ENCODE peak calls at places on chromosomes 16 and 17, in five cellular contexts. U, G, T, E and B are unnamed samples.

GRCh38 chr16:49821614-49822282 is 34.2 kb downstream of the ZNF423 start:
- DNase-seq in U (no peak), G (no peak), T (no peak), E (no peak), B (no peak)

GRCh38 chr16:80914379-80915078 is 92.2 kb downstream of the CMC2 start:
- DNase-seq in U (no peak), G (no peak), T (no peak), E (no peak), B (no peak)

GRCh38 chr16:57747496-57747895 is 11.9 kb downstream of the KATNB1 start:
- DNase-seq in U (no peak), G (no peak), T (no peak), E (no peak), B (no peak)

GRCh38 chr16:68450741-68451140 is 2.4 kb upstream of the SMPD3 start:
- DNase-seq in U (no peak), G (no peak), T (no peak), E (no peak), B (no peak)

GRCh38 chr16:67528870-67529638 is 425 bp downstream of the RIPOR1 start:
- DNase-seq in U (no peak), G (no peak), T (peak; percentile 32), E (peak; percentile 57), B (no peak)

GRCh38 chr17:8695241-8695640 is 49.4 kb downstream of the CCDC42 start:
- DNase-seq in U (no peak), G (no peak), T (no peak), E (no peak), B (no peak)

GRCh38 chr16:3012828-3013420 is at the start of gene CLDN9:
- DNase-seq in U (no peak), G (no peak), T (no peak), E (no peak), B (peak; percentile 45)

GRCh38 chr16:68093816-68094613 is 8.8 kb downstream of the NFATC3 start:
- DNase-seq in U (no peak), G (no peak), T (peak; percentile 69), E (no peak), B (no peak)

GRCh38 chr17:37802712-37803416 is 58.0 kb upstream of the HNF1B start:
- DNase-seq in U (no peak), G (no peak), T (peak; percentile 80), E (no peak), B (no peak)

GRCh38 chr17:7832431-7832830 is 1.6 kb upstream of the KDM6B start:
- DNase-seq in U (no peak), G (no peak), T (no peak), E (no peak), B (no peak)

GRCh38 chr17:11986939-11987329 is 10.3 kb downstream of the ZNF18 start:
- DNase-seq in U (peak; percentile 32), G (no peak), T (peak; percentile 60), E (peak; percentile 49), B (peak; percentile 14)

GRCh38 chr17:39141294-39141693 is 10.1 kb downstream of the PLXDC1 start:
- DNase-seq in U (no peak), G (no peak), T (no peak), E (no peak), B (no peak)

GRCh38 chr16:56450275-56450889 is 750 bp downstream of the NUDT21 start:
- DNase-seq in U (no peak), G (no peak), T (peak; percentile 14), E (no peak), B (peak; percentile 34)

GRCh38 chr16:1351582-1352362 is at the start of the genes GNPTG and TSR3:
- DNase-seq in U (peak; percentile 60), G (peak; percentile 64), T (peak; percentile 89), E (peak; percentile 56), B (peak; percentile 94)

GRCh38 chr16:75114946-75115825 is 1.4 kb downstream of the LDHD start:
- DNase-seq in U (no peak), G (no peak), T (no peak), E (no peak), B (no peak)

GRCh38 chr17:67469208-67469980 is 92.3 kb downstream of the PITPNC1 start:
- DNase-seq in U (no peak), G (no peak), T (peak; percentile 28), E (no peak), B (no peak)

GRCh38 chr17:65297384-65297783 is 160.2 kb downstream of the RGS9 start:
- DNase-seq in U (no peak), G (no peak), T (no peak), E (no peak), B (no peak)

GRCh38 chr17:81556863-81557262 is 4.7 kb upstream of the FAAP100 start:
- DNase-seq in U (no peak), G (no peak), T (no peak), E (no peak), B (no peak)

GRCh38 chr16:5490499-5490898 is 392.9 kb upstream of the EEF2KMT start:
- DNase-seq in U (peak; percentile 15), G (no peak), T (no peak), E (peak; percentile 9), B (peak; percentile 75)

GRCh38 chr16:87580855-87581261 is 21.4 kb upstream of the JPH3 start:
- DNase-seq in U (no peak), G (no peak), T (peak; percentile 46), E (no peak), B (peak; percentile 28)

GRCh38 chr17:78532311-78532710 is 44.9 kb downstream of the DNAH17 start:
- DNase-seq in U (no peak), G (no peak), T (no peak), E (no peak), B (no peak)

GRCh38 chr16:71709231-71709781 is 15.2 kb downstream of the PHLPP2 start:
- DNase-seq in U (no peak), G (no peak), T (peak; percentile 32), E (no peak), B (no peak)

GRCh38 chr16:86510465-86511261 is at the start of gene FOXF1:
- DNase-seq in U (no peak), G (no peak), T (peak; percentile 83), E (no peak), B (no peak)

GRCh38 chr16:50011707-50012106 is 13.3 kb upstream of the CNEP1R1 start:
- DNase-seq in U (no peak), G (no peak), T (no peak), E (no peak), B (no peak)

GRCh38 chr17:2235792-2236365 is 67.7 kb downstream of the SMG6 start:
- DNase-seq in U (no peak), G (no peak), T (no peak), E (no peak), B (no peak)

GRCh38 chr17:2237960-2238359 is 65.6 kb downstream of the SMG6 start:
- DNase-seq in U (no peak), G (no peak), T (no peak), E (no peak), B (no peak)

GRCh38 chr17:2239170-2239551 is 64.4 kb downstream of the SMG6 start:
- DNase-seq in U (no peak), G (no peak), T (no peak), E (no peak), B (no peak)

GRCh38 chr17:2238432-2239169 is 65.0 kb downstream of the SMG6 start:
- DNase-seq in U (no peak), G (peak; percentile 86), T (no peak), E (no peak), B (no peak)

GRCh38 chr17:2237521-2237921 is 66.1 kb downstream of the SMG6 start:
- DNase-seq in U (no peak), G (no peak), T (no peak), E (no peak), B (no peak)
- TF ChIP-seq RAD21 in U (no peak), G (no peak), T (no peak), E (no peak), B (no peak)

DNA sequence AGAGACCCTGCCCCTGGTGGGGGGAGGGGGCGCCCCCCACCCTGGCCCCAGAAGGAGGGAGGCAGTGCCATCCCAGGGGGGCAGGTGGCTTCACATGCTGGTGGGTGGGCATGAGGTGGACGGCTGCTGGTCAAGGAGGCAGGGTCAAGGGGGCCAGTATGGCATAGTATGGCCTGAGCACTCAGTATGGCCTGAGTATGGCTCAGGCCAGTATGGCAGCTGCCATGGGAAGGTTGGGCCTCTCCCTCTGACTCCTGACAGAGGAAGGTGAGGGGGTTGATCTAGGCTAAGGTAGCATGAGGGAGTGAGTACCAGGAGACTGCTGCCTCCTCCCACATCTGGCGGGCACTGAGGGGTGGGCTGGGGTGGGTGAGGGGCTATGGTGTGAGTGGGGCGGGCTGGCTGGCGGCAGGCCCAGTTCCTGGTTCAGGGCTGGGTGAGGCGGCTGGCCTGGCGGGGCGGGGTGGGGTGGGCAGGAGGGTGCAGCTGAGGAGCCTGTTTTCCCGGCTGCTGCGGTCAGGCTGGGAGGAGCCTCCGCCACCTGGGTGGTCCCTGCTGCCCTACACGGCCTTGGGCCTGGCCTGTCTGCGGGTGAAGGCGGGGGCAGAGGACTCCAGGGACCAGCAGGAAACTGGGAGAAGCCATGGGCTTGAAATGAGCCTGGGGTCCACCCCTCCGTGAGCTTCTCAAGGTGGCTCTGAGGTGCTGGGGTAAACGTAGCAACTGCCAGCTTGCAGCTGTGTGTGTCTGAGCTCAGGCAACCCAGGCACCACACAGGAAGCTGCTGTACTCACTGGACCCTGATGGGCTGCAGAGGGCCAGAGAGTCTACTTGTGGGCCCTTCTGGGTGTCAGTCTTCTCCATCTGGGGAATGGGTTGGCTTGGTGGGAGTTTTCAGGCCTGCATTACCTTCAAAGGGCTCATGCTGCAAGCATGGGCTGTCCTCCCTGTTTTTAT is 57.0 kb downstream of the RAI1 start:
- DNase-seq in U (no peak), G (no peak), T (no peak), E (no peak), B (no peak)
- TF ChIP-seq RAD21 in U (no peak), G (no peak), T (no peak), E (no peak), B (no peak)

GRCh38 chr17:30549864-30550511 is 72.8 kb downstream of the GOSR1 start:
- DNase-seq in U (no peak), G (no peak), T (no peak), E (no peak), B (no peak)

GRCh38 chr17:30551666-30552339 is 74.6 kb downstream of the GOSR1 start:
- DNase-seq in U (no peak), G (no peak), T (no peak), E (no peak), B (no peak)

GRCh38 chr17:30552994-30553565 is 75.9 kb downstream of the GOSR1 start:
- DNase-seq in U (no peak), G (no peak), T (no peak), E (no peak), B (no peak)

GRCh38 chr17:30548189-30548588 is 71.0 kb downstream of the GOSR1 start:
- DNase-seq in U (no peak), G (no peak), T (no peak), E (no peak), B (no peak)

GRCh38 chr17:30550512-30551273 is 73.5 kb downstream of the GOSR1 start:
- DNase-seq in U (peak; percentile 40), G (peak; percentile 68), T (peak; percentile 19), E (no peak), B (peak; percentile 54)
- TF ChIP-seq RAD21 in U (no peak), G (no peak), T (no peak), E (no peak), B (no peak)

DNA sequence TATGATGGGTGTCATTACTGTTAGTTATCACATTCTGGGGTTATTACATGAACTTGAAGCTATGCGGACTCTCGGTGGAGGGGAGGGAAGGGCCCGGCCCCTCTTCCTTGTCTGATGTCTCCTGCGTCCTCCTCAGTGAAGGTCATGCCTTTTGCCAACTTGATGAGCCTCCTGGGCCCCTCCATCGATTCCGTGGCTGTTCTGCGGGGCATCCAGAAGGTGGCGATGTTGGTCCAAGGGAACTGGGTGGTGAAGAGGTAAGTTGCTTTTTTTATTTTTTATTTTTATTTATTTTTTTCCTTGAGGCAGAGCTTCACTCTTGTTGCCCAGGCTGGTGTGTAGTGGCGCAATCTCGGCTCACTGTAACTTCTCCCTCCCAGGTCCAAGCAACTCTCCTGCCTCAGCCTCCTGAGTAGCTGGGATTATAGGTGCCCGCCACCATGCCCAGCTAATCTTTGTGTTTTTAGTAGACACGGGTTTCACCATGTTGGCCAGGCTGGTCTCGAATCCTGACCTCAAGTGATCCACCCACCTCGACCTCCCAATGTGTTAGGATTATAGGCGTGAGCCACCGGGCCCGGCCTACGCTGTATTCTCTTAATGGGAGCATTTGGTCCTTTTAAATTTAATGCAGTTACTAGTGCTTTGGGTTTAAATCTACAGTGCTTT is 21.6 kb downstream of the POLR3E start:
- DNase-seq in U (no peak), G (no peak), T (peak; percentile 22), E (peak; percentile 62), B (peak; percentile 52)
- TF ChIP-seq RAD21 in U (peak; percentile 68), G (peak; percentile 59), T (peak; percentile 65), E (peak; percentile 67), B (peak; percentile 46)